ENCODE peak calls at places on chromosomes 3 and 15, in six cellular contexts. One of them, this sample, is unnamed.

GRCh38 chr15:34436126-34436955 is 1.3 kb downstream of the GOLGA8A start:
- DNase-seq in HEK293T: no peak
- DNase-seq in T-cell: peak; percentile 31
- DNase-seq in GM23248: peak; percentile 41
- DNase-seq in nucleus accumbens: no peak
- DNase-seq in endothelial cell: no peak
- DNase-seq in this sample: no peak

GRCh38 chr3:111669926-111670630 is 74.9 kb upstream of the ZBED2 start:
- DNase-seq in HEK293T: no peak
- DNase-seq in GM23248: peak; percentile 60
- DNase-seq in T-cell: no peak
- DNase-seq in endothelial cell: no peak
- DNase-seq in nucleus accumbens: no peak
- DNase-seq in this sample: no peak

GRCh38 chr15:60454824-60455223 is 24.1 kb downstream of the ICE2 start:
- DNase-seq in T-cell: no peak
- DNase-seq in HEK293T: no peak
- DNase-seq in nucleus accumbens: no peak
- DNase-seq in endothelial cell: no peak
- DNase-seq in GM23248: no peak
- DNase-seq in this sample: no peak

GRCh38 chr15:84881520-84881830 is 3.0 kb upstream of the SLC28A1 start:
- DNase-seq in HEK293T: no peak
- DNase-seq in nucleus accumbens: no peak
- DNase-seq in T-cell: no peak
- DNase-seq in endothelial cell: no peak
- DNase-seq in GM23248: no peak
- DNase-seq in this sample: no peak

GRCh38 chr3:157130138-157130880 is 29.6 kb downstream of the CCNL1 start:
- DNase-seq in HEK293T: peak; percentile 54
- DNase-seq in nucleus accumbens: no peak
- DNase-seq in GM23248: peak; percentile 75
- DNase-seq in T-cell: peak; percentile 78
- DNase-seq in endothelial cell: peak; percentile 79
- DNase-seq in this sample: peak; percentile 98

GRCh38 chr3:52552089-52552488 is 15.7 kb downstream of the UQCC5 start:
- DNase-seq in GM23248: peak; percentile 26
- DNase-seq in HEK293T: no peak
- DNase-seq in nucleus accumbens: no peak
- DNase-seq in T-cell: no peak
- DNase-seq in endothelial cell: no peak
- DNase-seq in this sample: no peak

GRCh38 chr3:110579841-110580550 is 491.6 kb upstream of the NECTIN3 start:
- DNase-seq in T-cell: no peak
- DNase-seq in HEK293T: no peak
- DNase-seq in GM23248: peak; percentile 70
- DNase-seq in endothelial cell: no peak
- DNase-seq in nucleus accumbens: no peak
- DNase-seq in this sample: no peak

GRCh38 chr3:157360044-157360443 is 76.6 kb upstream of the PTX3 start:
- DNase-seq in HEK293T: no peak
- DNase-seq in T-cell: no peak
- DNase-seq in endothelial cell: no peak
- DNase-seq in nucleus accumbens: no peak
- DNase-seq in GM23248: peak; percentile 91
- DNase-seq in this sample: no peak

GRCh38 chr3:151439652-151440125 is 21.2 kb downstream of the IGSF10 start:
- DNase-seq in HEK293T: peak; percentile 54
- DNase-seq in GM23248: peak; percentile 79
- DNase-seq in T-cell: no peak
- DNase-seq in nucleus accumbens: no peak
- DNase-seq in endothelial cell: peak; percentile 46
- DNase-seq in this sample: peak; percentile 72

GRCh38 chr3:49523756-49524747 is 30.2 kb upstream of the BSN start:
- DNase-seq in nucleus accumbens: no peak
- DNase-seq in GM23248: no peak
- DNase-seq in HEK293T: no peak
- DNase-seq in endothelial cell: no peak
- DNase-seq in T-cell: no peak
- DNase-seq in this sample: no peak

GRCh38 chr3:184366619-184367321 is 5.3 kb downstream of the POLR2H start:
- DNase-seq in T-cell: no peak
- DNase-seq in endothelial cell: no peak
- DNase-seq in HEK293T: no peak
- DNase-seq in GM23248: peak; percentile 23
- DNase-seq in nucleus accumbens: no peak
- DNase-seq in this sample: no peak

GRCh38 chr3:68764554-68764953 is 167.8 kb downstream of the TAFA4 start:
- DNase-seq in T-cell: no peak
- DNase-seq in HEK293T: no peak
- DNase-seq in endothelial cell: no peak
- DNase-seq in nucleus accumbens: no peak
- DNase-seq in GM23248: no peak
- DNase-seq in this sample: no peak

GRCh38 chr3:114363554-114364202 is 69.8 kb downstream of the TIGIT start:
- DNase-seq in nucleus accumbens: no peak
- DNase-seq in GM23248: peak; percentile 93
- DNase-seq in endothelial cell: no peak
- DNase-seq in HEK293T: no peak
- DNase-seq in T-cell: no peak
- DNase-seq in this sample: no peak

GRCh38 chr3:47362704-47363103 is 18.1 kb upstream of the PTPN23 start:
- DNase-seq in endothelial cell: peak; percentile 52
- DNase-seq in GM23248: no peak
- DNase-seq in nucleus accumbens: no peak
- DNase-seq in HEK293T: no peak
- DNase-seq in T-cell: no peak
- DNase-seq in this sample: no peak

GRCh38 chr3:72143322-72143721 is 358.4 kb upstream of the PROK2 start:
- DNase-seq in GM23248: peak; percentile 72
- DNase-seq in T-cell: no peak
- DNase-seq in endothelial cell: no peak
- DNase-seq in nucleus accumbens: no peak
- DNase-seq in HEK293T: no peak
- DNase-seq in this sample: no peak

GRCh38 chr15:40323953-40324937 is 753 bp downstream of the INAFM2 start:
- DNase-seq in T-cell: peak; percentile 26
- DNase-seq in endothelial cell: no peak
- DNase-seq in HEK293T: no peak
- DNase-seq in nucleus accumbens: no peak
- DNase-seq in GM23248: peak; percentile 56
- DNase-seq in this sample: peak; percentile 20

GRCh38 chr15:36688310-36689102 is 109.1 kb downstream of the CDIN1 start:
- DNase-seq in endothelial cell: no peak
- DNase-seq in nucleus accumbens: no peak
- DNase-seq in HEK293T: no peak
- DNase-seq in GM23248: peak; percentile 57
- DNase-seq in T-cell: no peak
- DNase-seq in this sample: no peak

GRCh38 chr3:64945171-64945684 is 257.4 kb upstream of the ADAMTS9 start:
- DNase-seq in endothelial cell: peak; percentile 17
- DNase-seq in nucleus accumbens: no peak
- DNase-seq in HEK293T: no peak
- DNase-seq in T-cell: no peak
- DNase-seq in GM23248: no peak
- DNase-seq in this sample: no peak

GRCh38 chr15:61410656-61411055 is 181.6 kb upstream of the RORA start:
- DNase-seq in endothelial cell: no peak
- DNase-seq in GM23248: no peak
- DNase-seq in HEK293T: no peak
- DNase-seq in T-cell: no peak
- DNase-seq in nucleus accumbens: no peak
- DNase-seq in this sample: no peak

GRCh38 chr15:48300038-48300437 is 31.2 kb upstream of the DUT start:
- DNase-seq in HEK293T: no peak
- DNase-seq in GM23248: no peak
- DNase-seq in T-cell: no peak
- DNase-seq in endothelial cell: no peak
- DNase-seq in nucleus accumbens: no peak
- DNase-seq in this sample: peak; percentile 25

GRCh38 chr15:89806217-89806564 is 8.5 kb downstream of the ANPEP start:
- DNase-seq in endothelial cell: no peak
- DNase-seq in HEK293T: no peak
- DNase-seq in GM23248: no peak
- DNase-seq in T-cell: no peak
- DNase-seq in nucleus accumbens: no peak
- DNase-seq in this sample: no peak

GRCh38 chr3:190912736-190913135 is 50.2 kb upstream of the GMNC start:
- DNase-seq in T-cell: no peak
- DNase-seq in HEK293T: no peak
- DNase-seq in GM23248: no peak
- DNase-seq in endothelial cell: no peak
- DNase-seq in nucleus accumbens: no peak
- DNase-seq in this sample: peak; percentile 60

GRCh38 chr15:26201177-26201858 is 338.2 kb upstream of the ATP10A start:
- DNase-seq in GM23248: no peak
- DNase-seq in HEK293T: no peak
- DNase-seq in endothelial cell: no peak
- DNase-seq in nucleus accumbens: no peak
- DNase-seq in T-cell: no peak
- DNase-seq in this sample: no peak

GRCh38 chr15:47872869-47873301 is 155.6 kb downstream of the SEMA6D start:
- DNase-seq in nucleus accumbens: no peak
- DNase-seq in endothelial cell: no peak
- DNase-seq in HEK293T: no peak
- DNase-seq in GM23248: no peak
- DNase-seq in T-cell: no peak
- DNase-seq in this sample: peak; percentile 5

GRCh38 chr3:41477399-41478014 is 278.2 kb downstream of the CTNNB1 start:
- DNase-seq in T-cell: no peak
- DNase-seq in endothelial cell: no peak
- DNase-seq in HEK293T: no peak
- DNase-seq in GM23248: no peak
- DNase-seq in nucleus accumbens: no peak
- DNase-seq in this sample: no peak

GRCh38 chr3:148757238-148757930 is 59.7 kb downstream of the AGTR1 start:
- DNase-seq in HEK293T: no peak
- DNase-seq in endothelial cell: no peak
- DNase-seq in nucleus accumbens: no peak
- DNase-seq in GM23248: peak; percentile 95
- DNase-seq in T-cell: no peak
- DNase-seq in this sample: no peak

GRCh38 chr3:57160731-57161086 is 4.4 kb downstream of the IL17RD start:
- DNase-seq in HEK293T: no peak
- DNase-seq in nucleus accumbens: no peak
- DNase-seq in T-cell: no peak
- DNase-seq in GM23248: no peak
- DNase-seq in endothelial cell: no peak
- DNase-seq in this sample: no peak

GRCh38 chr3:50163572-50163971 is 8.4 kb downstream of the SEMA3F start:
- DNase-seq in GM23248: no peak
- DNase-seq in endothelial cell: no peak
- DNase-seq in HEK293T: no peak
- DNase-seq in T-cell: no peak
- DNase-seq in nucleus accumbens: no peak
- DNase-seq in this sample: no peak

GRCh38 chr3:114846779-114847178 is 300.3 kb downstream of the ZBTB20 start:
- DNase-seq in GM23248: peak; percentile 57
- DNase-seq in HEK293T: no peak
- DNase-seq in T-cell: no peak
- DNase-seq in nucleus accumbens: no peak
- DNase-seq in endothelial cell: no peak
- DNase-seq in this sample: peak; percentile 8

GRCh38 chr15:87873501-87873900 is 383.0 kb downstream of the NTRK3 start:
- DNase-seq in T-cell: no peak
- DNase-seq in GM23248: peak; percentile 37
- DNase-seq in HEK293T: no peak
- DNase-seq in nucleus accumbens: no peak
- DNase-seq in endothelial cell: no peak
- DNase-seq in this sample: no peak

GRCh38 chr3:58625196-58625595 is 41.4 kb downstream of the FAM3D start:
- DNase-seq in T-cell: no peak
- DNase-seq in endothelial cell: no peak
- DNase-seq in HEK293T: no peak
- DNase-seq in GM23248: no peak
- DNase-seq in nucleus accumbens: no peak
- DNase-seq in this sample: no peak

GRCh38 chr3:28077566-28077965 is 163.9 kb upstream of the CMC1 start:
- DNase-seq in GM23248: peak; percentile 68
- DNase-seq in endothelial cell: peak; percentile 7
- DNase-seq in HEK293T: peak; percentile 28
- DNase-seq in T-cell: no peak
- DNase-seq in nucleus accumbens: no peak
- DNase-seq in this sample: peak; percentile 12